ENCODE peak calls at places on chromosomes 13 and 19, in seven cellular contexts. One of them, this sample, is unnamed.

GRCh38 chr13:49023441-49023840 is 47.7 kb downstream of the FNDC3A start:
- DNase-seq in GM23248: peak
- DNase-seq in HCEC 1CT: peak
- DNase-seq in left cardiac atrium: no peak
- DNase-seq in stimulated activated CD4-positive, alpha-beta T cell treated with anti-CD3 and anti-CD28 coated beads, Interleukin-4, amount 100 ng/mL, for 24 hours: no peak
- DNase-seq in iris pigment epithelial cell: peak
- DNase-seq in kidney tubule cell: peak
- DNase-seq in this sample: peak

GRCh38 chr19:34555447-34555846 is 73.9 kb downstream of the WTIP start:
- DNase-seq in GM23248: peak
- DNase-seq in HCEC 1CT: no peak
- DNase-seq in left cardiac atrium: no peak
- DNase-seq in stimulated activated CD4-positive, alpha-beta T cell treated with anti-CD3 and anti-CD28 coated beads, Interleukin-4, amount 100 ng/mL, for 24 hours: no peak
- DNase-seq in iris pigment epithelial cell: peak
- DNase-seq in kidney tubule cell: peak
- DNase-seq in this sample: no peak

GRCh38 chr13:32409561-32410440 is 18.1 kb downstream of the N4BP2L1 start:
- DNase-seq in GM23248: no peak
- DNase-seq in HCEC 1CT: no peak
- DNase-seq in left cardiac atrium: peak
- DNase-seq in stimulated activated CD4-positive, alpha-beta T cell treated with anti-CD3 and anti-CD28 coated beads, Interleukin-4, amount 100 ng/mL, for 24 hours: no peak
- DNase-seq in iris pigment epithelial cell: peak
- DNase-seq in kidney tubule cell: peak
- DNase-seq in this sample: peak

GRCh38 chr13:58151452-58151851 is 519.9 kb downstream of the PCDH17 start:
- DNase-seq in GM23248: no peak
- DNase-seq in HCEC 1CT: no peak
- DNase-seq in left cardiac atrium: no peak
- DNase-seq in stimulated activated CD4-positive, alpha-beta T cell treated with anti-CD3 and anti-CD28 coated beads, Interleukin-4, amount 100 ng/mL, for 24 hours: no peak
- DNase-seq in iris pigment epithelial cell: no peak
- DNase-seq in kidney tubule cell: no peak
- DNase-seq in this sample: no peak

GRCh38 chr13:26816876-26817275 is 56.3 kb upstream of the GPR12 start:
- DNase-seq in GM23248: no peak
- DNase-seq in HCEC 1CT: no peak
- DNase-seq in left cardiac atrium: no peak
- DNase-seq in stimulated activated CD4-positive, alpha-beta T cell treated with anti-CD3 and anti-CD28 coated beads, Interleukin-4, amount 100 ng/mL, for 24 hours: no peak
- DNase-seq in iris pigment epithelial cell: no peak
- DNase-seq in kidney tubule cell: no peak
- DNase-seq in this sample: no peak

GRCh38 chr19:2475018-2475701 is 767 bp upstream of the GADD45B start:
- DNase-seq in GM23248: peak
- DNase-seq in HCEC 1CT: peak
- DNase-seq in left cardiac atrium: peak
- DNase-seq in stimulated activated CD4-positive, alpha-beta T cell treated with anti-CD3 and anti-CD28 coated beads, Interleukin-4, amount 100 ng/mL, for 24 hours: peak
- DNase-seq in iris pigment epithelial cell: peak
- DNase-seq in kidney tubule cell: peak
- DNase-seq in this sample: peak

GRCh38 chr19:17125728-17126677 is 50.4 kb downstream of the MYO9B start:
- DNase-seq in GM23248: peak
- DNase-seq in HCEC 1CT: no peak
- DNase-seq in left cardiac atrium: peak
- DNase-seq in stimulated activated CD4-positive, alpha-beta T cell treated with anti-CD3 and anti-CD28 coated beads, Interleukin-4, amount 100 ng/mL, for 24 hours: peak
- DNase-seq in iris pigment epithelial cell: peak
- DNase-seq in kidney tubule cell: no peak
- DNase-seq in this sample: no peak

GRCh38 chr19:58317481-58318072 is 9.2 kb upstream of the ZSCAN22 start:
- DNase-seq in GM23248: peak
- DNase-seq in HCEC 1CT: peak
- DNase-seq in left cardiac atrium: no peak
- DNase-seq in stimulated activated CD4-positive, alpha-beta T cell treated with anti-CD3 and anti-CD28 coated beads, Interleukin-4, amount 100 ng/mL, for 24 hours: no peak
- DNase-seq in iris pigment epithelial cell: peak
- DNase-seq in kidney tubule cell: peak
- DNase-seq in this sample: peak

GRCh38 chr19:996051-996838 is 4.0 kb upstream of the GRIN3B start:
- DNase-seq in GM23248: peak
- DNase-seq in HCEC 1CT: no peak
- DNase-seq in left cardiac atrium: no peak
- DNase-seq in stimulated activated CD4-positive, alpha-beta T cell treated with anti-CD3 and anti-CD28 coated beads, Interleukin-4, amount 100 ng/mL, for 24 hours: peak
- DNase-seq in iris pigment epithelial cell: peak
- DNase-seq in kidney tubule cell: peak
- DNase-seq in this sample: no peak

GRCh38 chr13:104286566-104287290 is 1220.5 kb upstream of the SLC10A2 start:
- DNase-seq in GM23248: no peak
- DNase-seq in HCEC 1CT: no peak
- DNase-seq in left cardiac atrium: no peak
- DNase-seq in stimulated activated CD4-positive, alpha-beta T cell treated with anti-CD3 and anti-CD28 coated beads, Interleukin-4, amount 100 ng/mL, for 24 hours: no peak
- DNase-seq in iris pigment epithelial cell: peak
- DNase-seq in kidney tubule cell: peak
- DNase-seq in this sample: peak

GRCh38 chr13:102825400-102825799 is 20.4 kb upstream of the ERCC5 start:
- DNase-seq in GM23248: no peak
- DNase-seq in HCEC 1CT: no peak
- DNase-seq in left cardiac atrium: no peak
- DNase-seq in stimulated activated CD4-positive, alpha-beta T cell treated with anti-CD3 and anti-CD28 coated beads, Interleukin-4, amount 100 ng/mL, for 24 hours: no peak
- DNase-seq in iris pigment epithelial cell: no peak
- DNase-seq in kidney tubule cell: no peak
- DNase-seq in this sample: no peak

GRCh38 chr19:34482380-34483250 is 1.1 kb downstream of the WTIP start:
- DNase-seq in GM23248: peak
- DNase-seq in HCEC 1CT: peak
- DNase-seq in left cardiac atrium: peak
- DNase-seq in stimulated activated CD4-positive, alpha-beta T cell treated with anti-CD3 and anti-CD28 coated beads, Interleukin-4, amount 100 ng/mL, for 24 hours: no peak
- DNase-seq in iris pigment epithelial cell: peak
- DNase-seq in kidney tubule cell: peak
- DNase-seq in this sample: no peak

GRCh38 chr19:15200575-15201364 is at the start of gene NOTCH3:
- DNase-seq in GM23248: peak
- DNase-seq in HCEC 1CT: no peak
- DNase-seq in left cardiac atrium: no peak
- DNase-seq in stimulated activated CD4-positive, alpha-beta T cell treated with anti-CD3 and anti-CD28 coated beads, Interleukin-4, amount 100 ng/mL, for 24 hours: no peak
- DNase-seq in iris pigment epithelial cell: no peak
- DNase-seq in kidney tubule cell: no peak
- DNase-seq in this sample: no peak

GRCh38 chr13:87259479-87260083 is 411.6 kb upstream of the SLITRK5 start:
- DNase-seq in GM23248: peak
- DNase-seq in HCEC 1CT: peak
- DNase-seq in left cardiac atrium: no peak
- DNase-seq in stimulated activated CD4-positive, alpha-beta T cell treated with anti-CD3 and anti-CD28 coated beads, Interleukin-4, amount 100 ng/mL, for 24 hours: no peak
- DNase-seq in iris pigment epithelial cell: peak
- DNase-seq in kidney tubule cell: peak
- DNase-seq in this sample: no peak

GRCh38 chr13:101552797-101553196 is 100.3 kb downstream of the ITGBL1 start:
- DNase-seq in GM23248: peak
- DNase-seq in HCEC 1CT: peak
- DNase-seq in left cardiac atrium: no peak
- DNase-seq in stimulated activated CD4-positive, alpha-beta T cell treated with anti-CD3 and anti-CD28 coated beads, Interleukin-4, amount 100 ng/mL, for 24 hours: no peak
- DNase-seq in iris pigment epithelial cell: peak
- DNase-seq in kidney tubule cell: no peak
- DNase-seq in this sample: peak

GRCh38 chr19:6216236-6216995 is 63.4 kb downstream of the MLLT1 start:
- DNase-seq in GM23248: no peak
- DNase-seq in HCEC 1CT: no peak
- DNase-seq in left cardiac atrium: no peak
- DNase-seq in stimulated activated CD4-positive, alpha-beta T cell treated with anti-CD3 and anti-CD28 coated beads, Interleukin-4, amount 100 ng/mL, for 24 hours: no peak
- DNase-seq in iris pigment epithelial cell: no peak
- DNase-seq in kidney tubule cell: no peak
- DNase-seq in this sample: no peak

GRCh38 chr19:39078436-39079200 is 5.5 kb upstream of the ACP7 start:
- DNase-seq in GM23248: peak
- DNase-seq in HCEC 1CT: peak
- DNase-seq in left cardiac atrium: no peak
- DNase-seq in stimulated activated CD4-positive, alpha-beta T cell treated with anti-CD3 and anti-CD28 coated beads, Interleukin-4, amount 100 ng/mL, for 24 hours: no peak
- DNase-seq in iris pigment epithelial cell: peak
- DNase-seq in kidney tubule cell: peak
- DNase-seq in this sample: peak

GRCh38 chr13:111490611-111491010 is 170.2 kb downstream of the TEX29 start:
- DNase-seq in GM23248: no peak
- DNase-seq in HCEC 1CT: no peak
- DNase-seq in left cardiac atrium: no peak
- DNase-seq in stimulated activated CD4-positive, alpha-beta T cell treated with anti-CD3 and anti-CD28 coated beads, Interleukin-4, amount 100 ng/mL, for 24 hours: no peak
- DNase-seq in iris pigment epithelial cell: no peak
- DNase-seq in kidney tubule cell: no peak
- DNase-seq in this sample: no peak

This sample was measured in kidney glomerular epithelial cell.